ENCODE peak calls at places on chromosomes 16 and 17, in eight cellular contexts. One of them, this sample, is unnamed.

GRCh38 chr16:57042157-57043111 is 49.9 kb upstream of the CPNE2 start:
- DNase-seq in hepatic stellate cell: no peak
- DNase-seq in lung: no peak
- DNase-seq in HCT116: no peak
- DNase-seq in left ventricle myocardium inferior: no peak
- DNase-seq in activated CD4-positive, CD25-positive, alpha-beta regulatory T cell treated with anti-CD3 and anti-CD28 coated beads, Interleukin-2, amount 50 U/mL, for 16 hours: peak
- DNase-seq in effector CD4-positive, alpha-beta T cell: peak
- DNase-seq in iPS DF 19.7: no peak
- DNase-seq in this sample: no peak

GRCh38 chr16:25747160-25747758 is 55.5 kb downstream of the HS3ST4 start:
- DNase-seq in hepatic stellate cell: no peak
- DNase-seq in lung: no peak
- DNase-seq in HCT116: no peak
- DNase-seq in left ventricle myocardium inferior: no peak
- DNase-seq in activated CD4-positive, CD25-positive, alpha-beta regulatory T cell treated with anti-CD3 and anti-CD28 coated beads, Interleukin-2, amount 50 U/mL, for 16 hours: no peak
- DNase-seq in effector CD4-positive, alpha-beta T cell: no peak
- DNase-seq in iPS DF 19.7: no peak
- DNase-seq in this sample: no peak

GRCh38 chr17:48539177-48539576 is 5.7 kb downstream of the HOXB2 start:
- DNase-seq in hepatic stellate cell: peak
- DNase-seq in lung: no peak
- DNase-seq in HCT116: no peak
- DNase-seq in left ventricle myocardium inferior: no peak
- DNase-seq in activated CD4-positive, CD25-positive, alpha-beta regulatory T cell treated with anti-CD3 and anti-CD28 coated beads, Interleukin-2, amount 50 U/mL, for 16 hours: no peak
- DNase-seq in effector CD4-positive, alpha-beta T cell: no peak
- DNase-seq in iPS DF 19.7: no peak
- DNase-seq in this sample: no peak

GRCh38 chr16:56974549-56975300 is 13.0 kb downstream of the CETP start:
- DNase-seq in hepatic stellate cell: no peak
- DNase-seq in lung: no peak
- DNase-seq in HCT116: no peak
- DNase-seq in left ventricle myocardium inferior: no peak
- DNase-seq in activated CD4-positive, CD25-positive, alpha-beta regulatory T cell treated with anti-CD3 and anti-CD28 coated beads, Interleukin-2, amount 50 U/mL, for 16 hours: no peak
- DNase-seq in effector CD4-positive, alpha-beta T cell: no peak
- DNase-seq in iPS DF 19.7: no peak
- DNase-seq in this sample: no peak

GRCh38 chr17:80441133-80441578 is 26.2 kb downstream of the ENDOV start:
- DNase-seq in hepatic stellate cell: peak
- DNase-seq in lung: no peak
- DNase-seq in HCT116: no peak
- DNase-seq in left ventricle myocardium inferior: peak
- DNase-seq in activated CD4-positive, CD25-positive, alpha-beta regulatory T cell treated with anti-CD3 and anti-CD28 coated beads, Interleukin-2, amount 50 U/mL, for 16 hours: no peak
- DNase-seq in effector CD4-positive, alpha-beta T cell: peak
- DNase-seq in iPS DF 19.7: no peak
- DNase-seq in this sample: no peak

GRCh38 chr17:74746922-74747321 is 1.5 kb upstream of the NHERF1 start:
- DNase-seq in hepatic stellate cell: no peak
- DNase-seq in lung: no peak
- DNase-seq in HCT116: no peak
- DNase-seq in left ventricle myocardium inferior: peak
- DNase-seq in activated CD4-positive, CD25-positive, alpha-beta regulatory T cell treated with anti-CD3 and anti-CD28 coated beads, Interleukin-2, amount 50 U/mL, for 16 hours: no peak
- DNase-seq in effector CD4-positive, alpha-beta T cell: no peak
- DNase-seq in iPS DF 19.7: no peak
- DNase-seq in this sample: no peak

GRCh38 chr17:72397687-72398086 is 276.9 kb downstream of the SOX9 start:
- DNase-seq in hepatic stellate cell: no peak
- DNase-seq in lung: no peak
- DNase-seq in HCT116: no peak
- DNase-seq in left ventricle myocardium inferior: no peak
- DNase-seq in activated CD4-positive, CD25-positive, alpha-beta regulatory T cell treated with anti-CD3 and anti-CD28 coated beads, Interleukin-2, amount 50 U/mL, for 16 hours: no peak
- DNase-seq in effector CD4-positive, alpha-beta T cell: no peak
- DNase-seq in iPS DF 19.7: no peak
- DNase-seq in this sample: no peak

GRCh38 chr17:65198653-65199382 is 61.6 kb downstream of the RGS9 start:
- DNase-seq in hepatic stellate cell: peak
- DNase-seq in lung: no peak
- DNase-seq in HCT116: peak
- DNase-seq in left ventricle myocardium inferior: no peak
- DNase-seq in activated CD4-positive, CD25-positive, alpha-beta regulatory T cell treated with anti-CD3 and anti-CD28 coated beads, Interleukin-2, amount 50 U/mL, for 16 hours: no peak
- DNase-seq in effector CD4-positive, alpha-beta T cell: no peak
- DNase-seq in iPS DF 19.7: no peak
- DNase-seq in this sample: no peak

GRCh38 chr17:50834786-50835562 is 412 bp upstream of the WFIKKN2 start:
- DNase-seq in hepatic stellate cell: peak
- DNase-seq in lung: no peak
- DNase-seq in HCT116: no peak
- DNase-seq in left ventricle myocardium inferior: no peak
- DNase-seq in activated CD4-positive, CD25-positive, alpha-beta regulatory T cell treated with anti-CD3 and anti-CD28 coated beads, Interleukin-2, amount 50 U/mL, for 16 hours: no peak
- DNase-seq in effector CD4-positive, alpha-beta T cell: no peak
- DNase-seq in iPS DF 19.7: no peak
- DNase-seq in this sample: no peak

GRCh38 chr17:29571883-29572681 is 3.6 kb downstream of the TP53I13 start:
- DNase-seq in hepatic stellate cell: no peak
- DNase-seq in lung: no peak
- DNase-seq in HCT116: no peak
- DNase-seq in left ventricle myocardium inferior: peak
- DNase-seq in activated CD4-positive, CD25-positive, alpha-beta regulatory T cell treated with anti-CD3 and anti-CD28 coated beads, Interleukin-2, amount 50 U/mL, for 16 hours: no peak
- DNase-seq in effector CD4-positive, alpha-beta T cell: no peak
- DNase-seq in iPS DF 19.7: no peak
- DNase-seq in this sample: peak

GRCh38 chr17:2171725-2172446 is 117.0 kb downstream of the HIC1 start:
- DNase-seq in hepatic stellate cell: peak
- DNase-seq in lung: peak
- DNase-seq in HCT116: no peak
- DNase-seq in left ventricle myocardium inferior: peak
- DNase-seq in activated CD4-positive, CD25-positive, alpha-beta regulatory T cell treated with anti-CD3 and anti-CD28 coated beads, Interleukin-2, amount 50 U/mL, for 16 hours: no peak
- DNase-seq in effector CD4-positive, alpha-beta T cell: no peak
- DNase-seq in iPS DF 19.7: no peak
- DNase-seq in this sample: no peak

GRCh38 chr16:81483064-81483969 is 38.7 kb downstream of the CMIP start:
- DNase-seq in hepatic stellate cell: peak
- DNase-seq in lung: no peak
- DNase-seq in HCT116: no peak
- DNase-seq in left ventricle myocardium inferior: peak
- DNase-seq in activated CD4-positive, CD25-positive, alpha-beta regulatory T cell treated with anti-CD3 and anti-CD28 coated beads, Interleukin-2, amount 50 U/mL, for 16 hours: no peak
- DNase-seq in effector CD4-positive, alpha-beta T cell: no peak
- DNase-seq in iPS DF 19.7: no peak
- DNase-seq in this sample: no peak

GRCh38 chr16:28161626-28162025 is 50.1 kb downstream of the XPO6 start:
- DNase-seq in hepatic stellate cell: no peak
- DNase-seq in lung: no peak
- DNase-seq in HCT116: no peak
- DNase-seq in left ventricle myocardium inferior: no peak
- DNase-seq in activated CD4-positive, CD25-positive, alpha-beta regulatory T cell treated with anti-CD3 and anti-CD28 coated beads, Interleukin-2, amount 50 U/mL, for 16 hours: no peak
- DNase-seq in effector CD4-positive, alpha-beta T cell: no peak
- DNase-seq in iPS DF 19.7: no peak
- DNase-seq in this sample: no peak

GRCh38 chr17:69117855-69118758 is 23.6 kb downstream of the ABCA6 start:
- DNase-seq in hepatic stellate cell: no peak
- DNase-seq in lung: no peak
- DNase-seq in HCT116: no peak
- DNase-seq in left ventricle myocardium inferior: no peak
- DNase-seq in activated CD4-positive, CD25-positive, alpha-beta regulatory T cell treated with anti-CD3 and anti-CD28 coated beads, Interleukin-2, amount 50 U/mL, for 16 hours: no peak
- DNase-seq in effector CD4-positive, alpha-beta T cell: no peak
- DNase-seq in iPS DF 19.7: no peak
- DNase-seq in this sample: no peak

GRCh38 chr16:19696312-19696711 is 21.7 kb downstream of the KNOP1 start:
- DNase-seq in hepatic stellate cell: peak
- DNase-seq in lung: peak
- DNase-seq in HCT116: no peak
- DNase-seq in left ventricle myocardium inferior: peak
- DNase-seq in activated CD4-positive, CD25-positive, alpha-beta regulatory T cell treated with anti-CD3 and anti-CD28 coated beads, Interleukin-2, amount 50 U/mL, for 16 hours: no peak
- DNase-seq in effector CD4-positive, alpha-beta T cell: peak
- DNase-seq in iPS DF 19.7: no peak
- DNase-seq in this sample: peak

GRCh38 chr16:88839026-88839529 is 17.7 kb downstream of the GALNS start:
- DNase-seq in hepatic stellate cell: no peak
- DNase-seq in lung: no peak
- DNase-seq in HCT116: no peak
- DNase-seq in left ventricle myocardium inferior: no peak
- DNase-seq in activated CD4-positive, CD25-positive, alpha-beta regulatory T cell treated with anti-CD3 and anti-CD28 coated beads, Interleukin-2, amount 50 U/mL, for 16 hours: no peak
- DNase-seq in effector CD4-positive, alpha-beta T cell: no peak
- DNase-seq in iPS DF 19.7: no peak
- DNase-seq in this sample: no peak

GRCh38 chr17:43360376-43360738 is 38.4 kb upstream of the ARL4D start:
- DNase-seq in hepatic stellate cell: peak
- DNase-seq in lung: no peak
- DNase-seq in HCT116: no peak
- DNase-seq in left ventricle myocardium inferior: no peak
- DNase-seq in activated CD4-positive, CD25-positive, alpha-beta regulatory T cell treated with anti-CD3 and anti-CD28 coated beads, Interleukin-2, amount 50 U/mL, for 16 hours: peak
- DNase-seq in effector CD4-positive, alpha-beta T cell: peak
- DNase-seq in iPS DF 19.7: no peak
- DNase-seq in this sample: no peak

GRCh38 chr17:12624221-12624620 is 41.5 kb upstream of the MYOCD start:
- DNase-seq in hepatic stellate cell: no peak
- DNase-seq in lung: no peak
- DNase-seq in HCT116: no peak
- DNase-seq in left ventricle myocardium inferior: no peak
- DNase-seq in activated CD4-positive, CD25-positive, alpha-beta regulatory T cell treated with anti-CD3 and anti-CD28 coated beads, Interleukin-2, amount 50 U/mL, for 16 hours: no peak
- DNase-seq in effector CD4-positive, alpha-beta T cell: no peak
- DNase-seq in iPS DF 19.7: no peak
- DNase-seq in this sample: no peak

GRCh38 chr17:82367724-82368524 is 3.6 kb upstream of the UTS2R start:
- DNase-seq in hepatic stellate cell: no peak
- DNase-seq in lung: no peak
- DNase-seq in HCT116: peak
- DNase-seq in left ventricle myocardium inferior: no peak
- DNase-seq in activated CD4-positive, CD25-positive, alpha-beta regulatory T cell treated with anti-CD3 and anti-CD28 coated beads, Interleukin-2, amount 50 U/mL, for 16 hours: no peak
- DNase-seq in effector CD4-positive, alpha-beta T cell: no peak
- DNase-seq in iPS DF 19.7: peak
- DNase-seq in this sample: no peak

GRCh38 chr17:75642221-75643032 is 9.2 kb downstream of the SMIM5 start:
- DNase-seq in hepatic stellate cell: no peak
- DNase-seq in lung: no peak
- DNase-seq in HCT116: no peak
- DNase-seq in left ventricle myocardium inferior: no peak
- DNase-seq in activated CD4-positive, CD25-positive, alpha-beta regulatory T cell treated with anti-CD3 and anti-CD28 coated beads, Interleukin-2, amount 50 U/mL, for 16 hours: no peak
- DNase-seq in effector CD4-positive, alpha-beta T cell: no peak
- DNase-seq in iPS DF 19.7: no peak
- DNase-seq in this sample: no peak

GRCh38 chr17:43791589-43791988 is 11.4 kb downstream of the CFAP97D1 start:
- DNase-seq in hepatic stellate cell: no peak
- DNase-seq in lung: no peak
- DNase-seq in HCT116: peak
- DNase-seq in left ventricle myocardium inferior: no peak
- DNase-seq in activated CD4-positive, CD25-positive, alpha-beta regulatory T cell treated with anti-CD3 and anti-CD28 coated beads, Interleukin-2, amount 50 U/mL, for 16 hours: no peak
- DNase-seq in effector CD4-positive, alpha-beta T cell: no peak
- DNase-seq in iPS DF 19.7: no peak
- DNase-seq in this sample: no peak

GRCh38 chr17:47810200-47810821 is 11.3 kb downstream of the OSBPL7 start:
- DNase-seq in hepatic stellate cell: peak
- DNase-seq in lung: peak
- DNase-seq in HCT116: peak
- DNase-seq in left ventricle myocardium inferior: no peak
- DNase-seq in activated CD4-positive, CD25-positive, alpha-beta regulatory T cell treated with anti-CD3 and anti-CD28 coated beads, Interleukin-2, amount 50 U/mL, for 16 hours: no peak
- DNase-seq in effector CD4-positive, alpha-beta T cell: no peak
- DNase-seq in iPS DF 19.7: no peak
- DNase-seq in this sample: no peak

GRCh38 chr16:86714166-86714565 is 135.8 kb downstream of the FOXL1 start:
- DNase-seq in hepatic stellate cell: peak
- DNase-seq in lung: no peak
- DNase-seq in HCT116: no peak
- DNase-seq in left ventricle myocardium inferior: no peak
- DNase-seq in activated CD4-positive, CD25-positive, alpha-beta regulatory T cell treated with anti-CD3 and anti-CD28 coated beads, Interleukin-2, amount 50 U/mL, for 16 hours: no peak
- DNase-seq in effector CD4-positive, alpha-beta T cell: no peak
- DNase-seq in iPS DF 19.7: no peak
- DNase-seq in this sample: no peak

GRCh38 chr16:88639231-88640038 is 1.1 kb downstream of the IL17C start:
- DNase-seq in hepatic stellate cell: peak
- DNase-seq in lung: peak
- DNase-seq in HCT116: no peak
- DNase-seq in left ventricle myocardium inferior: no peak
- DNase-seq in activated CD4-positive, CD25-positive, alpha-beta regulatory T cell treated with anti-CD3 and anti-CD28 coated beads, Interleukin-2, amount 50 U/mL, for 16 hours: no peak
- DNase-seq in effector CD4-positive, alpha-beta T cell: no peak
- DNase-seq in iPS DF 19.7: no peak
- DNase-seq in this sample: no peak

GRCh38 chr16:50499254-50499653 is 48.9 kb upstream of the NKD1 start:
- DNase-seq in hepatic stellate cell: no peak
- DNase-seq in lung: no peak
- DNase-seq in HCT116: no peak
- DNase-seq in left ventricle myocardium inferior: no peak
- DNase-seq in activated CD4-positive, CD25-positive, alpha-beta regulatory T cell treated with anti-CD3 and anti-CD28 coated beads, Interleukin-2, amount 50 U/mL, for 16 hours: no peak
- DNase-seq in effector CD4-positive, alpha-beta T cell: no peak
- DNase-seq in iPS DF 19.7: no peak
- DNase-seq in this sample: no peak

GRCh38 chr17:83203472-83204221 is 124.2 kb downstream of the METRNL start:
- DNase-seq in hepatic stellate cell: no peak
- DNase-seq in lung: no peak
- DNase-seq in HCT116: no peak
- DNase-seq in left ventricle myocardium inferior: peak
- DNase-seq in activated CD4-positive, CD25-positive, alpha-beta regulatory T cell treated with anti-CD3 and anti-CD28 coated beads, Interleukin-2, amount 50 U/mL, for 16 hours: no peak
- DNase-seq in effector CD4-positive, alpha-beta T cell: no peak
- DNase-seq in iPS DF 19.7: no peak
- DNase-seq in this sample: peak

GRCh38 chr16:5621826-5622225 is 524.2 kb upstream of the EEF2KMT start:
- DNase-seq in hepatic stellate cell: no peak
- DNase-seq in lung: no peak
- DNase-seq in HCT116: no peak
- DNase-seq in left ventricle myocardium inferior: no peak
- DNase-seq in activated CD4-positive, CD25-positive, alpha-beta regulatory T cell treated with anti-CD3 and anti-CD28 coated beads, Interleukin-2, amount 50 U/mL, for 16 hours: no peak
- DNase-seq in effector CD4-positive, alpha-beta T cell: no peak
- DNase-seq in iPS DF 19.7: no peak
- DNase-seq in this sample: no peak

GRCh38 chr17:67520282-67520906 is 143.3 kb downstream of the PITPNC1 start:
- DNase-seq in hepatic stellate cell: no peak
- DNase-seq in lung: no peak
- DNase-seq in HCT116: no peak
- DNase-seq in left ventricle myocardium inferior: no peak
- DNase-seq in activated CD4-positive, CD25-positive, alpha-beta regulatory T cell treated with anti-CD3 and anti-CD28 coated beads, Interleukin-2, amount 50 U/mL, for 16 hours: no peak
- DNase-seq in effector CD4-positive, alpha-beta T cell: no peak
- DNase-seq in iPS DF 19.7: no peak
- DNase-seq in this sample: no peak

GRCh38 chr17:66814026-66814425 is 20.9 kb upstream of the CACNG5 start:
- DNase-seq in hepatic stellate cell: no peak
- DNase-seq in lung: no peak
- DNase-seq in HCT116: no peak
- DNase-seq in left ventricle myocardium inferior: no peak
- DNase-seq in activated CD4-positive, CD25-positive, alpha-beta regulatory T cell treated with anti-CD3 and anti-CD28 coated beads, Interleukin-2, amount 50 U/mL, for 16 hours: no peak
- DNase-seq in effector CD4-positive, alpha-beta T cell: no peak
- DNase-seq in iPS DF 19.7: no peak
- DNase-seq in this sample: no peak

GRCh38 chr16:30923554-30924085 is at the start of gene FBXL19:
- DNase-seq in hepatic stellate cell: no peak
- DNase-seq in lung: no peak
- DNase-seq in HCT116: no peak
- DNase-seq in left ventricle myocardium inferior: peak
- DNase-seq in activated CD4-positive, CD25-positive, alpha-beta regulatory T cell treated with anti-CD3 and anti-CD28 coated beads, Interleukin-2, amount 50 U/mL, for 16 hours: no peak
- DNase-seq in effector CD4-positive, alpha-beta T cell: no peak
- DNase-seq in iPS DF 19.7: no peak
- DNase-seq in this sample: no peak

GRCh38 chr17:48799069-48799710 is 17.8 kb downstream of the TTLL6 start:
- DNase-seq in hepatic stellate cell: no peak
- DNase-seq in lung: no peak
- DNase-seq in HCT116: no peak
- DNase-seq in left ventricle myocardium inferior: no peak
- DNase-seq in activated CD4-positive, CD25-positive, alpha-beta regulatory T cell treated with anti-CD3 and anti-CD28 coated beads, Interleukin-2, amount 50 U/mL, for 16 hours: no peak
- DNase-seq in effector CD4-positive, alpha-beta T cell: no peak
- DNase-seq in iPS DF 19.7: no peak
- DNase-seq in this sample: no peak

GRCh38 chr16:8611886-8612595 is 9.5 kb upstream of the METTL22 start:
- DNase-seq in hepatic stellate cell: no peak
- DNase-seq in lung: no peak
- DNase-seq in HCT116: no peak
- DNase-seq in left ventricle myocardium inferior: no peak
- DNase-seq in activated CD4-positive, CD25-positive, alpha-beta regulatory T cell treated with anti-CD3 and anti-CD28 coated beads, Interleukin-2, amount 50 U/mL, for 16 hours: no peak
- DNase-seq in effector CD4-positive, alpha-beta T cell: no peak
- DNase-seq in iPS DF 19.7: no peak
- DNase-seq in this sample: no peak

GRCh38 chr16:17519556-17519955 is 48.8 kb upstream of the XYLT1 start:
- DNase-seq in hepatic stellate cell: no peak
- DNase-seq in lung: no peak
- DNase-seq in HCT116: no peak
- DNase-seq in left ventricle myocardium inferior: no peak
- DNase-seq in activated CD4-positive, CD25-positive, alpha-beta regulatory T cell treated with anti-CD3 and anti-CD28 coated beads, Interleukin-2, amount 50 U/mL, for 16 hours: no peak
- DNase-seq in effector CD4-positive, alpha-beta T cell: no peak
- DNase-seq in iPS DF 19.7: no peak
- DNase-seq in this sample: no peak

GRCh38 chr16:78925071-78925714 is 675.3 kb downstream of the MAF start:
- DNase-seq in hepatic stellate cell: no peak
- DNase-seq in lung: no peak
- DNase-seq in HCT116: peak
- DNase-seq in left ventricle myocardium inferior: peak
- DNase-seq in activated CD4-positive, CD25-positive, alpha-beta regulatory T cell treated with anti-CD3 and anti-CD28 coated beads, Interleukin-2, amount 50 U/mL, for 16 hours: no peak
- DNase-seq in effector CD4-positive, alpha-beta T cell: no peak
- DNase-seq in iPS DF 19.7: peak
- DNase-seq in this sample: no peak